ENCODE peak calls at places on chromosome 14, in ten cellular contexts. X is AG10803, J is IMR-90, F is fibroblast of mammary gland, U is nephron progenitor cell, O is BE2C, K is lower lobe of right lung, N is esophagus squamous epithelium, L is GM23338, C is progenitor cell of endocrine pancreas. I is an unnamed sample.

GRCh38 chr14:34781242-34781641 is 66.8 kb upstream of the CFL2 start:
- DNase-seq in X (peak; percentile 85), J (peak; percentile 96), F (peak; percentile 92), U (no peak), O (no peak), K (no peak), N (no peak), L (no peak), C (no peak), I (peak; percentile 98)

GRCh38 chr14:103703433-103704385 is 11.5 kb downstream of the XRCC3 start:
- DNase-seq in X (no peak), J (no peak), F (no peak), U (no peak), O (no peak), K (no peak), N (no peak), L (no peak), C (no peak), I (no peak)

GRCh38 chr14:24234095-24235020 is 1.6 kb downstream of the GMPR2 start:
- DNase-seq in X (no peak), J (no peak), F (no peak), U (no peak), O (no peak), K (no peak), N (no peak), L (no peak), C (no peak), I (no peak)

GRCh38 chr14:60657609-60657983 is 8.3 kb upstream of the SIX1 start:
- DNase-seq in X (no peak), J (no peak), F (no peak), U (peak; percentile 49), O (no peak), K (no peak), N (no peak), L (peak; percentile 69), C (no peak), I (no peak)

GRCh38 chr14:64688801-64689200 is 15.4 kb upstream of the PLEKHG3 start:
- DNase-seq in X (no peak), J (no peak), F (no peak), U (no peak), O (no peak), K (no peak), N (no peak), L (no peak), C (no peak), I (no peak)

GRCh38 chr14:105473677-105474477 is 744 bp upstream of the CRIP2 start:
- DNase-seq in X (peak; percentile 74), J (peak; percentile 78), F (peak; percentile 68), U (peak; percentile 99), O (peak; percentile 97), K (peak; percentile 94), N (peak; percentile 41), L (peak; percentile 96), C (peak; percentile 95), I (peak; percentile 93)

GRCh38 chr14:20971705-20972021 is 16.4 kb downstream of the RNASE2 start:
- DNase-seq in X (no peak), J (no peak), F (no peak), U (no peak), O (no peak), K (no peak), N (no peak), L (no peak), C (no peak), I (no peak)

GRCh38 chr14:94773017-94773681 is 3.2 kb upstream of the GSC start:
- DNase-seq in X (no peak), J (no peak), F (no peak), U (peak; percentile 46), O (no peak), K (no peak), N (no peak), L (peak; percentile 88), C (no peak), I (no peak)

GRCh38 chr14:37196604-37197420 is 925 bp upstream of the MIPOL1 start:
- DNase-seq in X (no peak), J (no peak), F (peak; percentile 42), U (no peak), O (no peak), K (no peak), N (no peak), L (no peak), C (no peak), I (no peak)

GRCh38 chr14:37197421-37198272 is at the start of gene MIPOL1:
- DNase-seq in X (peak; percentile 89), J (peak; percentile 90), F (peak; percentile 82), U (peak; percentile 81), O (peak; percentile 59), K (peak; percentile 88), N (no peak), L (peak; percentile 78), C (peak; percentile 67), I (peak; percentile 90)

GRCh38 chr14:37198273-37198598 is 499 bp downstream of the MIPOL1 start:
- DNase-seq in X (no peak), J (no peak), F (no peak), U (no peak), O (no peak), K (no peak), N (no peak), L (no peak), C (no peak), I (no peak)

GRCh38 chr14:37195327-37195726 is 2.4 kb upstream of the MIPOL1 start:
- DNase-seq in X (peak; percentile 57), J (peak; percentile 87), F (peak; percentile 80), U (no peak), O (no peak), K (no peak), N (no peak), L (no peak), C (no peak), I (no peak)

DNA sequence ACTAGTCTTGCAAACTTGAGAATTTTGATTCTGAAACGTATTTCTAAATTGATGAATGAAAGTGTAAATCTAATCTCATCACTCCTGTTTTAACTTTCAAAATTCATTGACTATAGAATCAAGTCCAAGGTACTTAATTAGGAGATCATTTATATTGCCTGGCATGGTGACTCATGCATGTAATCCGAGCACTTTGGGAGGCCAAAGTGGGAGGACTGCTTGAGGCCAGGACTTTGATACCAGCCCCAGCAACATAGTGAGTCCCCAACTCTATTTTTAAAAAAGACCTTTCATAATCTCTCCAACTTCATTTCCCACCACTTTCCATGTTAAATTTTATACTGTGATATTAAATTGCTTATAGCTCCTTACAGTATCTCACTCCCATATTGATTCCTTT is 3.0 kb upstream of the MIPOL1 start:
- DNase-seq in X (no peak), J (no peak), F (no peak), U (no peak), O (no peak), K (no peak), N (no peak), L (no peak), C (no peak), I (no peak)
- TF ChIP-seq CTCF in X (no peak), J (no peak), F (no peak), U (no peak), O (no peak), K (no peak), N (no peak), L (no peak), C (no peak), I (no peak)

GRCh38 chr14:81221579-81222102 is 882 bp upstream of the GTF2A1 start:
- DNase-seq in X (no peak), J (peak; percentile 5), F (no peak), U (no peak), O (no peak), K (no peak), N (no peak), L (peak; percentile 35), C (no peak), I (no peak)

GRCh38 chr14:81219821-81220487 is 805 bp downstream of the GTF2A1 start:
- DNase-seq in X (peak; percentile 30), J (peak; percentile 7), F (peak; percentile 16), U (peak; percentile 68), O (peak; percentile 48), K (peak; percentile 69), N (no peak), L (peak; percentile 28), C (no peak), I (peak; percentile 40)

GRCh38 chr14:81219210-81219820 is 1.4 kb downstream of the GTF2A1 start:
- DNase-seq in X (peak; percentile 97), J (peak; percentile 98), F (peak; percentile 97), U (peak; percentile 78), O (peak; percentile 91), K (peak; percentile 91), N (peak; percentile 60), L (peak; percentile 96), C (peak; percentile 86), I (peak; percentile 99)

GRCh38 chr14:81220488-81220766 is 332 bp downstream of the GTF2A1 start:
- DNase-seq in X (no peak), J (no peak), F (no peak), U (no peak), O (no peak), K (no peak), N (no peak), L (no peak), C (no peak), I (no peak)

DNA sequence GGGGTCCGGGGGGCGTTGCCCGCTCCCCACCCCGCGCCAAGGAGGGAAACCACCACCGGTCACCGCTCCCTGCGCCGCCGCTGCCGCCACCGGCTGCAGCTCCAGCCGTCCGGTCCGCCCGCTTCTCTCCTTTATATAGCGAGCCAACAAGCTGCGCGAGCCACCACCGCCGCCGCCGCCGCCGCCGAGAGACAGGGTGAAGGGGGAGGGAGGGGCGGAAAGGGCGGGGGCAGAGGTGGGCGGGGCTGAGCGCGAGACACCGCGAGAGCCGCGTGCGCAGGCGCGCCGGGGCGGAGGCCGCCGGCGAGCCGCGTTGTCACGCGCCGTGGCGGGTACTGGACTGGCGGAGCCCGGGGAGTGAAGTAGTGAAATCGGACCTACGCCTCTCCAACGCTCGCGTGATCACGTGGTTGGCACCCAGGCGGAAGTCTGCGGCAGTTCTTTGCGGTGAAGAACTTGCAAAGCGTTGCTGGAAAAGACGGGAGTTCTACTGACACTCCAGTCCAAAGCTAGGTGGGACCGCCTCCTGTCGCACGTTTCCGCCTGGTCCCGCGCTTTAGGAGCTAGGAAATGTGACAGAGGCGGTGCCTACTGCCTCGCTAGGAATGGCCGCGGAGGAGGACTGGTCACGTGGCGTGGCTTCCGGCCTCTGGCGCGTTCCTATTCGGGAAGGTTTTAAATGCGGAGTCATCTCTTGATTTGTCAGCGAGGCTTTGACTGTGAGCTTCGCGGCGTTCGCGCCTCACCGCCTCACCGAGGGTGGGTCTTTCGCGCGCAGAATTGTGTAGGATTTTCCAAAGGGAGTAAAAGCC is at the start of gene GTF2A1:
- DNase-seq in X (peak; percentile 95), J (peak; percentile 96), F (peak; percentile 94), U (peak; percentile 95), O (peak; percentile 96), K (peak; percentile 97), N (peak; percentile 91), L (peak; percentile 97), C (peak; percentile 92), I (peak; percentile 98)
- TF ChIP-seq CTCF in X (no peak), J (no peak), F (no peak), U (no peak), O (no peak), K (no peak), N (no peak), L (no peak), C (no peak), I (no peak)

GRCh38 chr14:85529803-85530574 is at the start of gene FLRT2:
- DNase-seq in X (peak; percentile 80), J (peak; percentile 44), F (peak; percentile 71), U (peak; percentile 37), O (no peak), K (peak; percentile 57), N (no peak), L (peak; percentile 72), C (peak; percentile 13), I (peak; percentile 88)

GRCh38 chr14:85527458-85527857 is 2.5 kb upstream of the FLRT2 start:
- DNase-seq in X (no peak), J (no peak), F (peak; percentile 38), U (no peak), O (no peak), K (no peak), N (no peak), L (no peak), C (no peak), I (no peak)

GRCh38 chr14:85528882-85529585 is 910 bp upstream of the FLRT2 start:
- DNase-seq in X (peak; percentile 89), J (peak; percentile 72), F (peak; percentile 84), U (no peak), O (no peak), K (peak; percentile 13), N (no peak), L (peak; percentile 25), C (no peak), I (peak; percentile 78)

GRCh38 chr14:85527006-85527405 is 2.9 kb upstream of the FLRT2 start:
- DNase-seq in X (peak; percentile 76), J (peak; percentile 71), F (peak; percentile 61), U (no peak), O (no peak), K (no peak), N (no peak), L (no peak), C (no peak), I (peak; percentile 68)

DNA sequence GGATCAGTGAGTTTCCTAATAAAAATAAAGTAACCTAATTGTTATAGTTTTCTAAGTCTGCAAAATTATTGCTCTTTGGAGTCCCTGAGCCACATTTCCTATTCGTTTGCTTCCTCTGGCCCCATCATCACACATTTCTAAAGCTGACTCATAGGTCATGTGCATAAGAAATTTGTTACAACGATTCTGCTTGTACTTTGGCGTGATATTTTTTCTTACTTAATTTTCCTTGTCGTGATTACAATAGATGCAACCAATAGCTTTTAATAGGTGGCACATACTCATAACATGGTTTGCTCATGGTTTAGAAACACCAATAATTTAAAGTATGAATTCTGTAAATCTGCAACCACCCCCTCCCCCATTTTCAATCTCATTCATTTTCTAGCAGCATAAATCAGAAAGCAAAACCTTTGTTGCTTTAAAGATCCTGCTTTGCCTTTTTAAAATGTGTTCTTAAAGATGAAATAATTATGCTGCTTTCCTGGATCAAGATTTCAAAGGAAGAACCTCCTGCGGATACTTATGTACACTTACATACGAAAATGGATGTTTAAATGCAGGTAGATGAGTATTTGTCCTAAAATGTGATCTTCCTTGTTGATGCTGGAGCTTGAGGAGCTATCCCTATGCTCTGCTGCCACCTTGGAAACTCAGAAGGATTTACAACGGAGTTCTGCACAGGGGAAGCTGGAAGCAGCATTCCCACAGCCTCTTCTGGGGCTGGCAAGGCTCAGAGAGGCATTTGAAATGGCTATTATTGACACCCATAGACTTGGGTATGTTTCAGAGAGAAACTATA is 1.7 kb upstream of the FLRT2 start:
- DNase-seq in X (peak; percentile 93), J (peak; percentile 90), F (peak; percentile 92), U (peak; percentile 36), O (no peak), K (no peak), N (no peak), L (peak; percentile 69), C (no peak), I (peak; percentile 96)
- TF ChIP-seq CTCF in X (peak; percentile 84), J (peak; percentile 81), F (peak; percentile 73), U (peak; percentile 37), O (no peak), K (peak; percentile 44), N (peak; percentile 60), L (peak; percentile 75), C (peak; percentile 72), I (peak; percentile 54)

GRCh38 chr14:69288001-69288771 is 28.2 kb downstream of the GALNT16 start:
- DNase-seq in X (peak; percentile 92), J (peak; percentile 42), F (peak; percentile 80), U (peak; percentile 23), O (peak; percentile 42), K (no peak), N (no peak), L (peak; percentile 41), C (no peak), I (peak; percentile 41)
- TF ChIP-seq CTCF in X (peak; percentile 57), J (peak; percentile 43), F (peak; percentile 64), U (peak; percentile 34), O (peak; percentile 45), K (peak; percentile 32), N (peak; percentile 25), L (peak; percentile 49), C (peak; percentile 37), I (peak; percentile 69)

I was measured in cardiac fibroblast.